ENCODE peak calls at places on chromosomes 6 and 20, in nine cellular contexts. F, Z, G, X, H, Q, B, A and V are unnamed samples.

GRCh38 chr20:46491354-46491753 is 22.0 kb downstream of the ZNF334 start:
- DNase-seq in F (no peak), Z (no peak), G (no peak), X (no peak), H (no peak), Q (no peak), B (no peak), A (no peak), V (no peak)

GRCh38 chr20:61397790-61398189 is 145.7 kb downstream of the CDH4 start:
- DNase-seq in F (no peak), Z (no peak), G (no peak), X (no peak), H (no peak), Q (no peak), B (no peak), A (no peak), V (no peak)

GRCh38 chr6:30548375-30548774 is 7.9 kb downstream of the GNL1 start:
- DNase-seq in F (no peak), Z (no peak), G (no peak), X (peak; percentile 33), H (no peak), Q (no peak), B (no peak), A (no peak), V (no peak)

GRCh38 chr6:64895945-64896344 is 811.1 kb downstream of the EYS start:
- DNase-seq in F (no peak), Z (no peak), G (no peak), X (no peak), H (no peak), Q (no peak), B (no peak), A (no peak), V (no peak)

GRCh38 chr6:39465539-39465938 is 143.0 kb upstream of the KCNK16 start:
- DNase-seq in F (no peak), Z (no peak), G (no peak), X (no peak), H (no peak), Q (no peak), B (no peak), A (no peak), V (no peak)

GRCh38 chr20:13650474-13650873 is 11.7 kb upstream of the TASP1 start:
- DNase-seq in F (no peak), Z (no peak), G (no peak), X (no peak), H (no peak), Q (no peak), B (no peak), A (no peak), V (no peak)

GRCh38 chr20:61300741-61301140 is 48.7 kb downstream of the CDH4 start:
- DNase-seq in F (no peak), Z (no peak), G (no peak), X (no peak), H (no peak), Q (no peak), B (no peak), A (no peak), V (no peak)

GRCh38 chr20:32858873-32859372 is at the start of gene EFCAB8:
- DNase-seq in F (no peak), Z (no peak), G (no peak), X (no peak), H (no peak), Q (no peak), B (no peak), A (no peak), V (no peak)

GRCh38 chr20:37564388-37565133 is 36.9 kb upstream of the BLCAP start:
- DNase-seq in F (peak; percentile 71), Z (no peak), G (peak; percentile 72), X (peak; percentile 26), H (no peak), Q (no peak), B (peak; percentile 37), A (peak; percentile 47), V (peak; percentile 6)

GRCh38 chr6:149190228-149190831 is 127.2 kb upstream of the TAB2 start:
- DNase-seq in F (no peak), Z (peak; percentile 72), G (no peak), X (peak; percentile 28), H (peak; percentile 40), Q (no peak), B (peak; percentile 16), A (no peak), V (no peak)
- TF ChIP-seq CTCF in F (no peak), Z (peak; percentile 36), G (peak; percentile 23), X (peak; percentile 15), H (peak; percentile 29), Q (no peak), B (no peak), A (no peak), V (no peak)

GRCh38 chr20:1964061-1964460 is 29.8 kb downstream of the PDYN start:
- DNase-seq in F (no peak), Z (no peak), G (no peak), X (no peak), H (no peak), Q (no peak), B (no peak), A (no peak), V (no peak)

GRCh38 chr20:1961374-1961773 is 32.5 kb downstream of the PDYN start:
- DNase-seq in F (no peak), Z (no peak), G (no peak), X (no peak), H (no peak), Q (no peak), B (no peak), A (no peak), V (no peak)

GRCh38 chr20:1964659-1965405 is 29.0 kb downstream of the PDYN start:
- DNase-seq in F (no peak), Z (no peak), G (no peak), X (no peak), H (no peak), Q (no peak), B (no peak), A (no peak), V (no peak)

GRCh38 chr20:1968958-1969357 is 24.9 kb downstream of the PDYN start:
- DNase-seq in F (no peak), Z (no peak), G (no peak), X (no peak), H (no peak), Q (no peak), B (no peak), A (no peak), V (no peak)

GRCh38 chr20:1965520-1966278 is 28.2 kb downstream of the PDYN start:
- DNase-seq in F (peak; percentile 83), Z (no peak), G (peak; percentile 86), X (peak; percentile 68), H (peak; percentile 42), Q (peak; percentile 58), B (peak; percentile 79), A (peak; percentile 71), V (peak; percentile 46)
- H3K4me3 ChIP-seq in F (no peak overlapping the region), Z (no peak overlapping the region), G (peak overlapping the region; percentile 17), X (no peak overlapping the region), H (peak overlapping the region; percentile 11), Q (no peak overlapping the region), B (peak overlapping the region; percentile 39), A (no peak overlapping the region), V (peak overlapping the region; percentile 7)

DNA sequence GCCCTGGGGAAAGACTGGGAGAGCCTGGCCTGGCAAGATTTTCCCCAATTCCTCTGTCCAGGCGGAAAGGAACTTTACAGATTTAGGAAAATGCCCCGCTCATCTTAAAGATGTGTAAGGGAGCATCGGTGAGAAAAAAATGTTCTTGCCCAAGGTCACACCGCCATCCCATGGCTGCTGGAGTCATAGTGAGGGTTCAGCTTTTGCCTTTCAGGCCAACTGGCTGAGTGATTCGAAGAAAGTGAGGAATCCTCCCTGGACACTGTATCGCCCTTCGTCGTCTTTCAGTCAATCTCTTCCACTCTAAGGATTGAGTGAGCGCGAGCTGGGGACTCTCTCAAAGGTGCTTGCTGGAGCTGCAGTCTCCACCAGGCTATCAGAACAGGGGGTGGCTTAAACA is 1.4 kb downstream of the WFDC2 start:
- DNase-seq in F (no peak), Z (no peak), G (no peak), X (peak; percentile 13), H (no peak), Q (no peak), B (no peak), A (no peak), V (no peak)
- TF ChIP-seq CTCF in F (no peak), Z (no peak), G (no peak), X (no peak), H (no peak), Q (no peak), B (peak; percentile 3), A (no peak), V (peak; percentile 17)

DNA sequence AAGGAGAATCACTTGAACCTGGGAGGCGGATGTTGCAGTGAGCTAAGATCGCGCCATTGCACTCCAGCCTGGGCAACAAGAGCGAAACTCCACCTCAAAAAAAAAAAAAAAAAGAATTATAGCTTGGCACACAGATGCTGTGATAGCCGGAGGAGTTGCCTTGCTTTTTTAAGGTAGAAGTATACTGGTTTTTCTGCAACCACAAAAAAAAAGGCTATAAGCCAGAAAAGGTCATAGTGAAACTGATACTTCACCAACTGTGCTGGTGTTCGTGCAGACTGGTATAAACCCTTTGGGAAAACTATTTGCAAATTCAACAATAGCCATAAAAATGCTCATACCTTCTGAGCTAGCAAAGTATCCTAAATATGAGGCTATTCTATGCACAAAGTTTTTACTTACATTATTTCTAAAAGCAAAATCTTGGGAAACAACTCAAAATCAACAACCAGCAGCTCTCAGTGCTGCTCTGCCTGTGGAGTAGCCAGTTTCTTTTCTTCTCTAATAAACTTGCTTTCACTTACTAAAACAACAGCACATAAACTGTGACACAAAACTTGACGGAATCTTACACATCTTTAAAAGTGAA is 44.0 kb downstream of the B4GALT5 start:
- DNase-seq in F (no peak), Z (no peak), G (no peak), X (no peak), H (no peak), Q (no peak), B (no peak), A (no peak), V (peak; percentile 38)
- H3K4me3 ChIP-seq in F (no peak overlapping the region), Z (no peak overlapping the region), G (peak overlapping the region; percentile 34), X (no peak overlapping the region), H (no peak overlapping the region), Q (no peak overlapping the region), B (peak overlapping the region; percentile 8), A (no peak overlapping the region), V (no peak overlapping the region)

GRCh38 chr6:100464162-100464851 is 414 bp downstream of the SIM1 start:
- DNase-seq in F (no peak), Z (no peak), G (no peak), X (no peak), H (no peak), Q (no peak), B (no peak), A (no peak), V (no peak)
- TF ChIP-seq CTCF in F (no peak), Z (no peak), G (no peak), X (no peak), H (no peak), Q (no peak), B (no peak), A (no peak), V (no peak)

GRCh38 chr6:6587696-6588063 is 840 bp upstream of the LY86 start:
- DNase-seq in F (no peak), Z (no peak), G (no peak), X (no peak), H (no peak), Q (no peak), B (no peak), A (no peak), V (no peak)
- H3K4me3 ChIP-seq in F (no peak overlapping the region), Z (no peak overlapping the region), G (no peak overlapping the region), X (no peak overlapping the region), H (no peak overlapping the region), Q (no peak overlapping the region), B (no peak overlapping the region), A (no peak overlapping the region), V (no peak overlapping the region)